ENCODE peak calls at places on chromosomes 16 and 17, in four cellular contexts. Z is upper lobe of right lung, D is aorta, N is tibial nerve. Q is an unnamed sample. For H3K36me3 and H3K27me3, the result is how much of the 10 kb centered on the place peaks cover.

GRCh38 chr17:31824771-31825360 is 34.2 kb downstream of the COPRS start:
- DNase-seq in Z (no peak), D (no peak), N (no peak), Q (no peak)

GRCh38 chr16:50699345-50700159 is 6.1 kb downstream of the NOD2 start:
- DNase-seq in Z (no peak), D (peak), N (no peak), Q (no peak)

GRCh38 chr17:63249256-63250006 is 196.7 kb downstream of the CYB561 start:
- DNase-seq in Z (no peak), D (no peak), N (no peak), Q (no peak)

GRCh38 chr16:85569615-85570212 is 43.4 kb upstream of the GSE1 start:
- DNase-seq in Z (no peak), D (no peak), N (no peak), Q (no peak)

GRCh38 chr17:68355093-68355492 is 63.8 kb downstream of the ARSG start:
- DNase-seq in Z (no peak), D (no peak), N (no peak), Q (no peak)

GRCh38 chr16:84985079-84986065 is 26.0 kb downstream of the ZDHHC7 start:
- DNase-seq in Z (no peak), D (no peak), N (no peak), Q (peak)

GRCh38 chr16:23941963-23942564 is 106.3 kb downstream of the PRKCB start:
- DNase-seq in Z (no peak), D (no peak), N (no peak), Q (no peak)

GRCh38 chr16:89337965-89338364 is 120.5 kb downstream of the ZNF778 start:
- DNase-seq in Z (peak), D (peak), N (no peak), Q (peak)

GRCh38 chr17:27613425-27613824 is 17.6 kb upstream of the LGALS9 start:
- DNase-seq in Z (no peak), D (no peak), N (no peak), Q (no peak)

GRCh38 chr17:7478276-7479138 is 924 bp downstream of the ZBTB4 start:
- DNase-seq in Z (peak), D (peak), N (no peak), Q (peak)

GRCh38 chr17:27630607-27631408 is at the start of gene LGALS9:
- DNase-seq in Z (no peak), D (no peak), N (no peak), Q (no peak)

GRCh38 chr17:4834621-4835020 is 1.5 kb downstream of the MINK1 start:
- DNase-seq in Z (no peak), D (no peak), N (no peak), Q (no peak)

GRCh38 chr16:56164636-56165035 is 26.7 kb upstream of the GNAO1 start:
- DNase-seq in Z (no peak), D (no peak), N (no peak), Q (no peak)

GRCh38 chr17:78128616-78129384 is at the start of gene TMC6:
- DNase-seq in Z (peak), D (peak), N (no peak), Q (no peak)

GRCh38 chr17:41769985-41770384 is 16.5 kb downstream of the JUP start:
- DNase-seq in Z (no peak), D (no peak), N (no peak), Q (no peak)

GRCh38 chr16:89921699-89922476 is 1.3 kb upstream of the TUBB3 start:
- DNase-seq in Z (peak), D (peak), N (no peak), Q (peak)

GRCh38 chr17:46928472-46929261 is 5.7 kb downstream of the GOSR2 start:
- DNase-seq in Z (no peak), D (no peak), N (no peak), Q (no peak)

GRCh38 chr17:46931596-46931995 is 8.6 kb downstream of the GOSR2 start:
- DNase-seq in Z (no peak), D (no peak), N (no peak), Q (no peak)

GRCh38 chr17:46929413-46929812 is 6.5 kb downstream of the GOSR2 start:
- DNase-seq in Z (no peak), D (no peak), N (no peak), Q (no peak)

GRCh38 chr17:46925185-46925858 is 2.4 kb downstream of the GOSR2 start:
- DNase-seq in Z (no peak), D (no peak), N (no peak), Q (no peak)

GRCh38 chr17:46930083-46930482 is 7.1 kb downstream of the GOSR2 start:
- DNase-seq in Z (no peak), D (no peak), N (no peak), Q (no peak)
- H3K36me3 ChIP-seq in Z (half or more), D (under half), N (under half), Q (under half)

DNA sequence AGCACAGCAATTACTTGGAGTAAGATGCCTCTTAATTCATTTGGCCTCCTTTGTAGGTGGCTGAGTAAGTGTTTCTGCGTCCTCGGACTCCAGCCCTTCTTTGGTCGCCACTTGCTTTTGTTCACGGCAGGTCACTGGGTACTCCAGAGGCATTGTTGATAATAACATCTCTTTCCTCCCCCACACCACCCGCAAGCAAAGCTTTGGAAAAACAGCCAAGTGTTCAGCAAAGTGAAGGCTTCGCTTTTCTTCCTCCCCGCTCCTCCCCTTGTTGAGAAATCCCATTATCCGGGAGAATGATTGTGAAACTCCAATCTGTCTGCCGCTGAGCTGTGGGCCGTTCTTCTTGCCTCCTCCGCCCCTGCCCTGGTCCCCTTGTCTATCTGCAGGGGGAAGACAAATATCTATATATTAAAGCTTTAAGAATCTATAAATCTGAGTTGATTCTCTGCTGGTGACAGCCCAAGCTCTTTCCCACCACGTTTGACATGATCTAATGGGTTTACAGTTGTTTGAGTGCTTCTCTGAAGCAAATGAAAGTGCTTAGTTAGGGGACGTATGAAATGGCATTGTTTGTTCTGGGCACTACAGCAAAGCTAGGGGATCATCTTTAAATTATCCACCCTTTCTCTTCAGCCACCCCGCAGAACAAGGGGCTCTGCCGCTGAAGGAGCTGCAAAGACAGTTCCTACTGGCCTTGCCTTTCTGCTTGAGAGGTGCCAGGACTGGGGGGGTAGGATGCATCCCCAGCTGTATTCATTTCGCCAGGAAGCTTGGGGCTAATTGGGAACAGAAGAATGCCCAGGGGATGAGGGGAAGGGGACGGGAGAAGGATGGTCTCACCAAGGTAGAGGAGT is 167.1 kb downstream of the CCDC182 start:
- DNase-seq in Z (no peak), D (no peak), N (peak), Q (peak)
- H3K4me3 ChIP-seq in Z (peak), D (no peak), N (peak), Q (peak)

DNA sequence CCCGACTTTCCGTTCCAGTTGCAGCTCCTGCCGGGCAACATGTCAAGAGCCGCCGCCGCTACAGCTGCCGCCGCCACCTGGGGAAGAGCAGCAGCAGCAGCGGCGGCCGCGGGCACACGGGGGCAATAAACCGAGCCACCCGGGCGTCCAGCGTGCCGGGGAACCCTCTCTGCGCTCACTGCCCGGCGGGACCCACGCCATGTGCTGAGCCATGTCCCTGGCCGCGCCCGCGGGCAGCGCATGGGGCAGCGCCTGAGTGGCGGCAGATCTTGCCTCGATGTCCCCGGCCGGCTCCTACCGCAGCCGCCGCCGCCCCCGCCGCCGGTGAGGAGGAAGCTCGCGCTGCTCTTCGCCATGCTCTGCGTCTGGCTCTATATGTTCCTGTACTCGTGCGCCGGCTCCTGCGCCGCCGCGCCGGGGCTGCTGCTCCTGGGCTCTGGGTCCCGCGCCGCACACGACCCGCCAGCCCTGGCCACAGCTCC is 439 bp downstream of the HS3ST3B1 start:
- DNase-seq in Z (no peak), D (no peak), N (no peak), Q (no peak)
- H3K27me3 ChIP-seq in Z (half or more), D (under half), N (half or more), Q (half or more)

GRCh38 chr16:75264531-75264998 is 13.1 kb upstream of the BCAR1 start:
- DNase-seq in Z (no peak), D (no peak), N (no peak), Q (no peak)
- H3K36me3 ChIP-seq in Z (under half), D (under half), N (under half), Q (under half)

DNA sequence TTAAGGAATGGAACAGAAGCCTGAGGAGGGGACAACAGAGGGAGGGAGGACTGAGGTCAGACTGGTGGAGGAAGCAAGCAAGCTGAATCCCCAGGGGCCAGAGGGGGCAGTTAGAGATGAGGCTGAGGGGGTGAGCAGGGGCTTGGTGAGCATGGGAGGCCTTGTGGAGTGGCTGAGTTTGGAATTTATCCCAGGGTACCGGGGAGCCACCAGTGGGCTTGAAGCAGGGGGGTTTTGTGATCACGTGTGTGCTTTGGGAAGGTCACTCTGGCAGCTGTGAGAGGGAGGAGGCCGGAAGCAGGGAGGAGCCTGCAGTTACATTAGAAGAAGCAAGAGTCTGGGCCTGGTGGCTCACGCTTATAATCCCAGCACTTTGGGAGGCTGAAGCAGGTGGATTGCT is 9.8 kb upstream of the CTCF start:
- DNase-seq in Z (no peak), D (no peak), N (no peak), Q (no peak)
- H3K4me3 ChIP-seq in Z (no peak), D (no peak), N (no peak), Q (no peak)

GRCh38 chr17:82050152-82050760 is 1.4 kb downstream of the RFNG start:
- DNase-seq in Z (no peak), D (no peak), N (no peak), Q (no peak)
- H3K27me3 ChIP-seq in Z (under half), D (under half), N (under half), Q (under half)

GRCh38 chr17:42999003-42999525 is 845 bp downstream of the RPL27 start:
- DNase-seq in Z (no peak), D (peak), N (no peak), Q (no peak)

GRCh38 chr17:42997390-42997983 is 732 bp upstream of the RPL27 start:
- DNase-seq in Z (no peak), D (no peak), N (no peak), Q (no peak)

GRCh38 chr17:43003542-43004172 is 2.9 kb upstream of the IFI35 start:
- DNase-seq in Z (peak), D (peak), N (no peak), Q (peak)

GRCh38 chr17:42992872-42993271 is 5.3 kb upstream of the RPL27 start:
- DNase-seq in Z (no peak), D (no peak), N (no peak), Q (no peak)

GRCh38 chr17:42997984-42998938 is at the start of gene RPL27:
- DNase-seq in Z (peak), D (peak), N (peak), Q (peak)
- H3K36me3 ChIP-seq in Z (under half), D (under half), N (under half), Q (under half)

DNA sequence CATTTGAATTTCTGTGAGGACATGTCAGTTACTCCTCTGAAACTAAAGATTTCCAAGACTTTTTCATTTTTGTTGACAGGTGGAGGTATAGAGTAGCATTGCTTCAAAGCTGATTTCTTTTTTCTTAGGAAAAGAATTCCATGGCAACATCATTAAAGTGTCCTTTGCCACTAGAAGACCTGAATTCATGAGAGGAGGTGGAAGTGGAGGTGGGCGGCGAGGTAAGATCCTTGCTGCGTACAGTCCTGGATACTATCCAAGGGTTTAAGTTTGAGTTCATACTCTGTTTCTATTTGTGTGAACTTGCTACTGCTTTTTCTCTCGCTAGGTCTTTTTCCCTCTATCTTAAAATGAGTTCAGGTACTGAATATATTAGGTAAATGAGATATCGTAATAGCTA is 26.5 kb downstream of the HEATR9 start:
- DNase-seq in Z (no peak), D (no peak), N (no peak), Q (no peak)
- H3K4me3 ChIP-seq in Z (no peak), D (no peak), N (no peak), Q (no peak)

GRCh38 chr17:76586741-76587487 is 1.3 kb upstream of the ST6GALNAC2 start:
- DNase-seq in Z (peak), D (peak), N (no peak), Q (no peak)

GRCh38 chr17:76582660-76583059 is 3.0 kb downstream of the ST6GALNAC2 start:
- DNase-seq in Z (peak), D (peak), N (no peak), Q (no peak)

GRCh38 chr17:76585048-76585648 is 512 bp downstream of the ST6GALNAC2 start:
- DNase-seq in Z (peak), D (peak), N (no peak), Q (no peak)

GRCh38 chr17:76585649-76586593 is at the start of gene ST6GALNAC2:
- DNase-seq in Z (peak), D (peak), N (peak), Q (peak)

DNA sequence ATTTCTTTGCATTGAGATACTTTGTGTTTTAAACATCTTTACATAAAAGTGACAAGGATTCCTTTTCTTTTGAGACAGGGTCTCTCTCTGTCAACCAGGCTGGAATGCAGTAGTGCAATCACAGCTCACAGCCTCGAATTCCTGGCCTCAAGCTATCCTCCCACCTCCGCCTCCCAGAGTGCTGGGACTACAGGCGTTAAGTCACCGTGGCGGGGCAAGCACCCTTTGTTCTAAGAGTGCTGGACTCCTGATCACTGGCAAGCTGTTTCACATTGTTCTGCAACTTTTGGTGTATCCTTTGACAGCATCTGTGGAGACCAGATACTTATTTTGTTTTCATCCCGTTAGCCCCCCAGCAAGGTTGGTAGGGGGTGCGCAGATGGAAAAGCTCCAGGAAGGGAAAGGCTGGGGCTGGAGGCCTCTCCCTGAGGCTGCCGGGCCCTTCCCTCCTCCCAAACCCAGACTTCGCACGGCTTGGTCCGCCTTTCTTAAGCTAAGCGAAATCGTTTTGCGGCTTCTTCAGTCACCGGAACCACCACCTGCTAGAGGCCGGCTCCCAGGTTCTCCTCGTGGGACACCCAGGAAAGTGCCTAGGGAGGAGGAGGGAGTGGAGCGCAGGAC is 1.1 kb downstream of the ST6GALNAC2 start:
- DNase-seq in Z (peak), D (no peak), N (no peak), Q (no peak)
- H3K27me3 ChIP-seq in Z (under half), D (under half), N (under half), Q (under half)

GRCh38 chr17:9766970-9767369 is 24.4 kb downstream of the DHRS7C start:
- DNase-seq in Z (no peak), D (peak), N (no peak), Q (no peak)

GRCh38 chr17:9769036-9769695 is 22.2 kb downstream of the DHRS7C start:
- DNase-seq in Z (no peak), D (peak), N (no peak), Q (no peak)

GRCh38 chr17:9767432-9767991 is 23.9 kb downstream of the DHRS7C start:
- DNase-seq in Z (no peak), D (peak), N (no peak), Q (peak)

GRCh38 chr17:9771465-9771864 is 19.9 kb downstream of the DHRS7C start:
- DNase-seq in Z (no peak), D (peak), N (no peak), Q (no peak)

GRCh38 chr17:9768381-9768934 is 22.9 kb downstream of the DHRS7C start:
- DNase-seq in Z (no peak), D (no peak), N (no peak), Q (no peak)
- H3K36me3 ChIP-seq in Z (under half), D (under half), N (under half), Q (under half)

Q was measured in psoas muscle.